ENCODE peak calls at places on chromosomes 6 and 20, in six cellular contexts. B is naive thymus-derived CD4-positive, alpha-beta T cell; K is activated CD4-positive, alpha-beta memory T cell treated with anti-CD3 and anti-CD28 coated beads, Interleukin-2, amount 10 ng/mL, durations not matched to agents 7 days and 5 days; D is C1 segment of cervical spinal cord; J is adipocyte; C is OCI-M1. P is an unnamed sample.
A peak's percentile ranks its signal among the peaks of the same experiment; 100 is the strongest.

GRCh38 chr20:34311118-34312023 is 8.2 kb upstream of the AHCY start:
- DNase-seq in B (no peak), K (no peak), D (no peak), J (no peak), C (no peak), P (no peak)

GRCh38 chr6:150241751-150242150 is 98.9 kb downstream of the PPP1R14C start:
- DNase-seq in B (no peak), K (no peak), D (no peak), J (no peak), C (no peak), P (no peak)

GRCh38 chr20:11249683-11250082 is 575.9 kb upstream of the JAG1 start:
- DNase-seq in B (no peak), K (no peak), D (no peak), J (no peak), C (no peak), P (no peak)

GRCh38 chr6:73854998-73855718 is 159.2 kb downstream of the CD109 start:
- DNase-seq in B (no peak), K (no peak), D (no peak), J (peak; percentile 94), C (peak; percentile 90), P (peak; percentile 77)

GRCh38 chr6:27617046-27617687 is 144.3 kb upstream of the ZNF184 start:
- DNase-seq in B (no peak), K (no peak), D (no peak), J (peak; percentile 56), C (peak; percentile 65), P (peak; percentile 14)

GRCh38 chr6:46221221-46221793 is 50.5 kb upstream of the ENPP5 start:
- DNase-seq in B (no peak), K (no peak), D (no peak), J (peak; percentile 81), C (peak; percentile 82), P (peak; percentile 50)

GRCh38 chr20:25006431-25007167 is 14.0 kb upstream of the APMAP start:
- DNase-seq in B (no peak), K (peak; percentile 11), D (no peak), J (no peak), C (no peak), P (no peak)

GRCh38 chr6:119466226-119466625 is 116.7 kb upstream of the MAN1A1 start:
- DNase-seq in B (no peak), K (no peak), D (no peak), J (no peak), C (no peak), P (no peak)

GRCh38 chr6:127343753-127344659 is 597 bp upstream of the ECHDC1 start:
- DNase-seq in B (peak; percentile 14), K (no peak), D (no peak), J (peak; percentile 65), C (peak; percentile 83), P (peak; percentile 51)

GRCh38 chr20:36133821-36134220 is 20.7 kb upstream of the EPB41L1 start:
- DNase-seq in B (no peak), K (no peak), D (no peak), J (no peak), C (no peak), P (no peak)

GRCh38 chr6:83365931-83366330 is 64.9 kb downstream of the ME1 start:
- DNase-seq in B (no peak), K (no peak), D (no peak), J (peak; percentile 52), C (no peak), P (no peak)

GRCh38 chr6:114862809-114863208 is 520.0 kb upstream of the HS3ST5 start:
- DNase-seq in B (no peak), K (no peak), D (no peak), J (peak; percentile 5), C (peak; percentile 58), P (no peak)

GRCh38 chr6:20137837-20138236 is 74.4 kb downstream of the MBOAT1 start:
- DNase-seq in B (no peak), K (no peak), D (no peak), J (peak; percentile 22), C (no peak), P (no peak)

GRCh38 chr6:125294036-125294435 is 7.7 kb downstream of the HDDC2 start:
- DNase-seq in B (no peak), K (no peak), D (no peak), J (peak; percentile 24), C (no peak), P (no peak)

GRCh38 chr6:62323818-62324217 is 37.8 kb upstream of the KHDRBS2 start:
- DNase-seq in B (no peak), K (no peak), D (no peak), J (no peak), C (no peak), P (no peak)

GRCh38 chr6:18207949-18208348 is 52.7 kb downstream of the KDM1B start:
- DNase-seq in B (no peak), K (no peak), D (no peak), J (no peak), C (no peak), P (no peak)

GRCh38 chr6:3227363-3228045 is at the start of gene TUBB2B:
- DNase-seq in B (no peak), K (no peak), D (peak; percentile 42), J (peak; percentile 82), C (peak; percentile 60), P (no peak)

GRCh38 chr6:111358454-111358853 is 124.6 kb downstream of the REV3L start:
- DNase-seq in B (no peak), K (no peak), D (no peak), J (no peak), C (no peak), P (no peak)

GRCh38 chr20:48944663-48945297 is 23.3 kb downstream of the ARFGEF2 start:
- DNase-seq in B (no peak), K (no peak), D (no peak), J (no peak), C (no peak), P (no peak)

GRCh38 chr20:10877345-10877744 is 203.5 kb upstream of the JAG1 start:
- DNase-seq in B (no peak), K (no peak), D (no peak), J (peak; percentile 58), C (no peak), P (no peak)

GRCh38 chr20:61218886-61219480 is 33.1 kb upstream of the CDH4 start:
- DNase-seq in B (no peak), K (no peak), D (no peak), J (peak; percentile 50), C (no peak), P (no peak)

GRCh38 chr6:4370066-4370465 is 234.7 kb upstream of the ECI2 start:
- DNase-seq in B (no peak), K (no peak), D (no peak), J (peak; percentile 74), C (no peak), P (no peak)

GRCh38 chr20:63309261-63310071 is 16.5 kb downstream of the COL20A1 start:
- DNase-seq in B (no peak), K (no peak), D (peak; percentile 2), J (peak; percentile 70), C (peak; percentile 34), P (peak; percentile 49)

GRCh38 chr20:13694420-13695150 is 55.9 kb upstream of the TASP1 start:
- DNase-seq in B (no peak), K (no peak), D (no peak), J (peak; percentile 15), C (peak; percentile 23), P (no peak)

GRCh38 chr6:105678516-105678915 is 275.6 kb upstream of the PREP start:
- DNase-seq in B (no peak), K (no peak), D (no peak), J (peak; percentile 3), C (peak; percentile 13), P (no peak)

GRCh38 chr6:125507987-125508655 is 206.4 kb upstream of the HDDC2 start:
- DNase-seq in B (no peak), K (no peak), D (no peak), J (peak; percentile 38), C (no peak), P (no peak)

GRCh38 chr20:61693055-61693600 is 372.6 kb downstream of the TAF4 start:
- DNase-seq in B (no peak), K (no peak), D (no peak), J (no peak), C (no peak), P (no peak)

GRCh38 chr6:43308101-43308989 is at the start of gene CRIP3:
- DNase-seq in B (peak; percentile 50), K (peak; percentile 59), D (no peak), J (peak; percentile 44), C (peak; percentile 26), P (peak; percentile 76)

GRCh38 chr6:63307581-63308246 is 12.1 kb downstream of the LGSN start:
- DNase-seq in B (no peak), K (no peak), D (no peak), J (peak; percentile 66), C (peak; percentile 90), P (peak; percentile 67)

GRCh38 chr6:3379482-3380060 is 77.3 kb downstream of the SLC22A23 start:
- DNase-seq in B (no peak), K (no peak), D (no peak), J (no peak), C (no peak), P (no peak)

GRCh38 chr20:21208999-21209398 is 83.1 kb downstream of the KIZ start:
- DNase-seq in B (no peak), K (no peak), D (no peak), J (no peak), C (no peak), P (no peak)

GRCh38 chr6:130680118-130680517 is 147.1 kb upstream of the SMLR1 start:
- DNase-seq in B (no peak), K (no peak), D (no peak), J (no peak), C (no peak), P (no peak)